ENCODE peak calls at places on chromosomes 16 and 17, in four cellular contexts. One of them, this sample, is unnamed.

GRCh38 chr16:19879241-19879792 is 5.3 kb downstream of the GPRC5B start:
- DNase-seq in HAP-1: no peak
- DNase-seq in T-cell: no peak
- DNase-seq in HuH-7: no peak
- DNase-seq in this sample: no peak

GRCh38 chr16:9195301-9195700 is 103.9 kb downstream of the HAPSTR1 start:
- DNase-seq in HAP-1: no peak
- DNase-seq in T-cell: no peak
- DNase-seq in HuH-7: no peak
- DNase-seq in this sample: no peak

GRCh38 chr17:53426505-53426904 is 396.2 kb upstream of the KIF2B start:
- DNase-seq in HAP-1: no peak
- DNase-seq in T-cell: no peak
- DNase-seq in HuH-7: no peak
- DNase-seq in this sample: no peak

GRCh38 chr17:61362852-61363600 is 36.6 kb upstream of the TBX2 start:
- DNase-seq in HAP-1: no peak
- DNase-seq in T-cell: no peak
- DNase-seq in HuH-7: no peak
- DNase-seq in this sample: no peak

GRCh38 chr17:77451271-77451893 is 310.6 kb downstream of the SEC14L1 start:
- DNase-seq in HAP-1: no peak
- DNase-seq in T-cell: no peak
- DNase-seq in HuH-7: peak
- DNase-seq in this sample: peak

GRCh38 chr17:17505610-17506171 is 9.5 kb upstream of the RASD1 start:
- DNase-seq in HAP-1: no peak
- DNase-seq in T-cell: no peak
- DNase-seq in HuH-7: no peak
- DNase-seq in this sample: no peak

GRCh38 chr16:17173134-17173729 is 297.5 kb downstream of the XYLT1 start:
- DNase-seq in HAP-1: no peak
- DNase-seq in T-cell: no peak
- DNase-seq in HuH-7: peak
- DNase-seq in this sample: peak

GRCh38 chr17:3558603-3559269 is 1.1 kb upstream of the TRPV3 start:
- DNase-seq in HAP-1: no peak
- DNase-seq in T-cell: peak
- DNase-seq in HuH-7: no peak
- DNase-seq in this sample: no peak

GRCh38 chr16:10521681-10522274 is 58.6 kb downstream of the EMP2 start:
- DNase-seq in HAP-1: peak
- DNase-seq in T-cell: no peak
- DNase-seq in HuH-7: peak
- DNase-seq in this sample: peak

GRCh38 chr16:86477642-86478041 is 32.7 kb upstream of the FOXF1 start:
- DNase-seq in HAP-1: no peak
- DNase-seq in T-cell: no peak
- DNase-seq in HuH-7: no peak
- DNase-seq in this sample: peak

GRCh38 chr16:84150926-84151325 is 5.8 kb downstream of the DNAAF1 start:
- DNase-seq in HAP-1: no peak
- DNase-seq in T-cell: no peak
- DNase-seq in HuH-7: no peak
- DNase-seq in this sample: no peak

GRCh38 chr16:3158014-3158497 is 23.2 kb downstream of the ZNF213 start:
- DNase-seq in HAP-1: no peak
- DNase-seq in T-cell: no peak
- DNase-seq in HuH-7: no peak
- DNase-seq in this sample: no peak

GRCh38 chr17:12133183-12133582 is 112.5 kb downstream of the MAP2K4 start:
- DNase-seq in HAP-1: no peak
- DNase-seq in T-cell: no peak
- DNase-seq in HuH-7: no peak
- DNase-seq in this sample: no peak

GRCh38 chr17:48598727-48599126 is 5.1 kb upstream of the HOXB5 start:
- DNase-seq in HAP-1: no peak
- DNase-seq in T-cell: no peak
- DNase-seq in HuH-7: no peak
- DNase-seq in this sample: no peak

GRCh38 chr17:79779661-79780365 is 1.9 kb downstream of the CBX2 start:
- DNase-seq in HAP-1: no peak
- DNase-seq in T-cell: no peak
- DNase-seq in HuH-7: no peak
- DNase-seq in this sample: no peak

GRCh38 chr17:79800325-79801155 is 3.7 kb upstream of the CBX8 start:
- DNase-seq in HAP-1: peak
- DNase-seq in T-cell: no peak
- DNase-seq in HuH-7: peak
- DNase-seq in this sample: no peak

GRCh38 chr16:19393226-19394074 is 24.2 kb upstream of the TMC5 start:
- DNase-seq in HAP-1: no peak
- DNase-seq in T-cell: no peak
- DNase-seq in HuH-7: no peak
- DNase-seq in this sample: no peak

GRCh38 chr17:73286863-73287296 is 24.9 kb downstream of the CDC42EP4 start:
- DNase-seq in HAP-1: no peak
- DNase-seq in T-cell: no peak
- DNase-seq in HuH-7: no peak
- DNase-seq in this sample: no peak

GRCh38 chr17:697682-698081 is 17.0 kb downstream of the VPS53 start:
- DNase-seq in HAP-1: no peak
- DNase-seq in T-cell: no peak
- DNase-seq in HuH-7: no peak
- DNase-seq in this sample: no peak

GRCh38 chr16:27317738-27318398 is 4.1 kb downstream of the IL4R start:
- DNase-seq in HAP-1: no peak
- DNase-seq in T-cell: no peak
- DNase-seq in HuH-7: no peak
- DNase-seq in this sample: peak

GRCh38 chr16:89378947-89379771 is 111.2 kb downstream of the ANKRD11 start:
- DNase-seq in HAP-1: no peak
- DNase-seq in T-cell: no peak
- DNase-seq in HuH-7: no peak
- DNase-seq in this sample: peak

GRCh38 chr17:73445466-73445865 is 133.7 kb upstream of the CDC42EP4 start:
- DNase-seq in HAP-1: no peak
- DNase-seq in T-cell: no peak
- DNase-seq in HuH-7: no peak
- DNase-seq in this sample: no peak

This sample was measured in sigmoid colon.